ENCODE peak calls at places on chromosomes 7 and 10, in four cellular contexts. B, X, N and Y are unnamed samples.

GRCh38 chr10:12349628-12350166 is 350 bp downstream of the CAMK1D start:
- DNase-seq in N (no peak), B (no peak), X (no peak), Y (no peak)

GRCh38 chr10:30581779-30582380 is 47.7 kb downstream of the LYZL2 start:
- DNase-seq in N (peak), X (peak), B (peak), Y (peak)

GRCh38 chr7:103715376-103716110 is 269.5 kb upstream of the SLC26A5 start:
- DNase-seq in N (no peak), B (no peak), X (no peak), Y (no peak)

GRCh38 chr7:73974948-73975926 is 52.7 kb upstream of the ELN start:
- DNase-seq in B (no peak), X (no peak), N (no peak), Y (no peak)

GRCh38 chr7:121473645-121474300 is 77.7 kb upstream of the FAM3C start:
- DNase-seq in B (no peak), N (no peak), X (no peak), Y (no peak)

GRCh38 chr7:107924841-107925490 is 34.0 kb downstream of the DLD start:
- DNase-seq in X (no peak), N (no peak), B (no peak), Y (no peak)

GRCh38 chr7:155645652-155646051 is 1.2 kb downstream of the RBM33 start:
- DNase-seq in B (no peak), X (no peak), N (no peak), Y (no peak)

GRCh38 chr7:147513451-147513850 is 1077.1 kb upstream of the C7orf33 start:
- DNase-seq in N (no peak), B (no peak), X (no peak), Y (no peak)

GRCh38 chr7:127726481-127726880 is 74.5 kb downstream of the SND1 start:
- DNase-seq in B (peak), X (no peak), N (no peak), Y (no peak)

GRCh38 chr7:28041508-28042314 is 138.9 kb downstream of the JAZF1 start:
- DNase-seq in B (no peak), N (no peak), X (no peak), Y (no peak)

DNA sequence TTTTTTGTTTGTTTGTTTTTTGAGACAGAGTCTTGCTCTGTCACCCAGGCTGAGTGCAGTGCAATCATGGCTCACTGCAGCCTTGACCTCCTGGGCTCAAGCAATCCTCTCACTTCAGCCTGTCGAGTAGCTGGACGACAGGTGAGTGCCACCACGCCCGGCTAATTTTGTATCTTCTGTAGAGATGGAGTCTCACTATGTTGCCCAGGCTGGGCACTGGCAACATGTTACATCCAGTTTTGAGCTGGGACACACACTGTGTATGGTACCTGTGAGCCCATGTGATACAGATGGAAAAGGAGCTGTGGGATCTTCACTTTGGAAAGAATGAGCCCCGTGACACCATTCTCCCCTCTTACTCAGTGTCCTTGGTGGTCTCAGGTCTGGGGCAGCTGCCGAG is 40.4 kb upstream of the PODXL start:
- DNase-seq in B (no peak), X (no peak), N (no peak), Y (no peak)
- TF ChIP-seq FOXJ3 in B (no peak), X (no peak), N (no peak), Y (no peak)

GRCh38 chr7:22647451-22648257 is 79.3 kb upstream of the IL6 start:
- DNase-seq in X (no peak), B (no peak), N (no peak), Y (peak)
- TF ChIP-seq FOXJ3 in X (no peak), B (no peak), N (no peak), Y (no peak)

GRCh38 chr7:139071683-139072082 is 35.8 kb upstream of the ZC3HAV1L start:
- DNase-seq in B (no peak), X (no peak), N (no peak), Y (no peak)
- TF ChIP-seq FOXJ3 in B (no peak), X (no peak), N (no peak), Y (no peak)

GRCh38 chr10:130169136-130169888 is 33.1 kb downstream of the GLRX3 start:
- DNase-seq in B (no peak), N (no peak), X (no peak), Y (no peak)

GRCh38 chr10:130171196-130171595 is 35.0 kb downstream of the GLRX3 start:
- DNase-seq in N (no peak), B (no peak), X (no peak), Y (no peak)

GRCh38 chr10:130161331-130161730 is 25.1 kb downstream of the GLRX3 start:
- DNase-seq in X (no peak), N (no peak), B (no peak), Y (no peak)

GRCh38 chr10:130167707-130168106 is 31.5 kb downstream of the GLRX3 start:
- DNase-seq in N (no peak), X (no peak), B (no peak), Y (no peak)

DNA sequence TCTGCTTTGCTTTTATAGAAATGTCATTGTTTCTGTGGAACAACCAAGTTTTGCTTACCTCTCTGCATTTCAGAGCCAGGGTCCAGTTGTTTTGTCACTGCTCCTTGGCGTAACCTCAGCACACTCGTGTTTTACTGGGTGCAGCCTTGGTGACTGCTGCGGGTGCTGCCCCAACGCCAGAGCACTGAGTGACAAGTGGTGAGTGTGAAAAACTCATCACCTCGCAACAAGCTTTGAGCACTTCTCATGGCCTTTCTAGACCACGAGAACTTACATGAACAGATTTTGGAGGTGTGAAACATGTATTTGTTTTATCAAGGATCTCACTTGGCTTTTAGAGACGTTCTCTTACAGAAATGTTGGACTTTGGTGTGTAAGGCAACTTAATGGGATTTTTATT is 31.0 kb downstream of the GLRX3 start:
- DNase-seq in N (no peak), B (no peak), X (no peak), Y (no peak)
- TF ChIP-seq FOXJ3 in N (no peak), B (no peak), X (no peak), Y (no peak)

DNA sequence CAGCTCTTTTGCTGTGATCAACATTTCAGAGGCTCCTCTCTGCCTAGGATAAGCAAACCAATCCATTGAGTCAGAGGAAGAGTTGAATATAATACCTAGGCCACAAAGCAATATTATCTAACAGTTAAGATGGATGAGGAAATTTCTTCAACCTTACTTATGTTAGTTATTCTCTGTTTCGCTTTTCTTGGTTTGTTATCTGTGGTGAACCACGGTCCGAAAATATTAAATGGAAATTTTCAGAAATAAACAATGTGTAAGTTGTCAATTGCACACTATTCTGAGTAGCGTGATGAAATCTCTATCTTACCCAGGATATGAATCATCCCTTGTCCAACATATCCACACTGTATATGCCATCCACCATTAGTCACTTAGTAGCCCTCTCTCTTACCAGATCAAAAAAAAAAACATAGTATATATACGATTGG is 1.5 kb upstream of the HTR7 start:
- DNase-seq in N (peak), X (no peak), B (no peak), Y (no peak)
- TF ChIP-seq FOXJ3 in N (no peak), X (no peak), B (no peak), Y (no peak)

DNA sequence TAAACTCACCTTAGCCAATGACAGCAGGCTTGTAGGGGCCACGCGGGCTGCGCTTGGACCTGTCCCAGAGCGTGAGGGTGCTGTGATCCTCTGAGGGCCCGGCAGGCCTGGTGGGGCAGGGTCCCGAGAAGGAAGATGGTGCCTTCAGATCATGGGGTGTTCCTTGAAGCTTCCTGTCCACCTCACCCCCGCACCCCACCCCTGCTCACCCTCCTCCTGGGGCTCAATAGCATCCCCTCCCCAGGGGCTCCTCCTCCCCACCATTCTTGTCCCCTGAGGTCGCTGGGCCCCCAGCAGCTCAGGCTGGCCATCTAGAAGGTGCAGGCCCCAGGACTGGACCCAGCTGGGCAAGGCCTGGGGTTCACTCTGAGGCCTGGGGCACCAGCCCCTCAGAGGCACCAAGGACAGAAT is 33.9 kb downstream of the PWWP2B start:
- DNase-seq in N (no peak), B (no peak), X (no peak), Y (no peak)
- TF ChIP-seq FOXJ3 in N (no peak), B (no peak), X (no peak), Y (no peak)

GRCh38 chr7:156985101-156985967 is 25.1 kb downstream of the MNX1 start:
- DNase-seq in X (peak), B (no peak), N (no peak), Y (no peak)
- TF ChIP-seq FOXJ3 in X (no peak), B (no peak), N (no peak), Y (no peak)

DNA sequence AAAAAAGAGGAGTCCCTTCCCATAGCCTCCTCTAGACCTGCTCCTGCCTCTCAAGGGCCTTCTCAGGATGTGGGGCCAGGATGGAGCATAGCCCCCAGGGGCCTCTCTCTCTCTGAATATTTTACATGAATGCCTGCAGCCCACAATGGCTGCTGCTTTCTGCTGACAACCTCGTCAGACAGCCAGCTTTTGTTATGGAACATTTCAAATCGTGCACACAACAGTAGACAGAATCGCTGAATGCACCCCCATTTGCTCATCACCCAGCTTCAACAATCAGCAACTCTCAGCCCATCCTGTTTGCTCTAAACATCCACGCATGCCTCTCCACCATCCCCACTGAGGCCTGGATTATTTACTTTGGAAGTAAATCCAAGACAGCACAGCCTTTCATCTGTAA is 5.4 kb downstream of the PLAC9 start:
- DNase-seq in X (no peak), N (no peak), B (no peak), Y (no peak)
- TF ChIP-seq FOXJ3 in X (no peak), N (no peak), B (no peak), Y (no peak)